ENCODE peak calls at places on chromosomes 16 and 17, in six cellular contexts. G is lower lobe of right lung, J is adrenal gland, E is Peyer's patch, U is tibial nerve, K is IMR-90. D is an unnamed sample. For H3K9me3 and H3K36me3, the result is how much of the 10 kb centered on the place peaks cover.

GRCh38 chr17:50199651-50200446 is 1.6 kb downstream of the COL1A1 start:
- DNase-seq in G (peak), E (peak), K (peak), J (peak), U (peak), D (peak)

GRCh38 chr16:4690946-4691665 is 2.3 kb upstream of the NUDT16L1 start:
- DNase-seq in J (no peak), U (no peak), E (peak), G (no peak), K (no peak), D (no peak)

GRCh38 chr17:59620518-59621259 is 994 bp downstream of the CLTC start:
- DNase-seq in U (peak), J (peak), E (peak), G (peak), K (no peak), D (peak)

GRCh38 chr16:14101415-14101814 is 30.3 kb downstream of the MRTFB start:
- DNase-seq in K (no peak), E (no peak), J (no peak), G (no peak), U (no peak), D (no peak)

GRCh38 chr16:21646721-21647561 is 5.5 kb downstream of the IGSF6 start:
- DNase-seq in U (no peak), K (no peak), E (no peak), J (no peak), G (no peak), D (no peak)

GRCh38 chr17:16459850-16460550 is 32.0 kb downstream of the LRRC75A start:
- DNase-seq in J (no peak), U (no peak), G (no peak), E (no peak), K (no peak), D (no peak)

GRCh38 chr17:19341641-19342610 is 20.6 kb downstream of the B9D1 start:
- DNase-seq in K (peak), E (peak), J (peak), U (no peak), G (no peak), D (no peak)

GRCh38 chr16:23903001-23903414 is 67.2 kb downstream of the PRKCB start:
- DNase-seq in G (no peak), J (no peak), E (no peak), U (no peak), K (no peak), D (no peak)

GRCh38 chr16:69717066-69717465 is 9.3 kb downstream of the NQO1 start:
- DNase-seq in G (no peak), U (no peak), K (no peak), E (no peak), J (peak), D (no peak)

GRCh38 chr17:50264263-50265113 is 9.8 kb upstream of the TMEM92 start:
- DNase-seq in E (peak), G (no peak), K (peak), J (no peak), U (no peak), D (peak)

GRCh38 chr17:37067555-37068111 is 118.9 kb downstream of the AATF start:
- DNase-seq in G (no peak), U (no peak), K (peak), J (peak), E (peak), D (peak)

GRCh38 chr17:57603541-57603940 is 141.6 kb downstream of the CCDC182 start:
- DNase-seq in J (no peak), K (no peak), G (no peak), E (no peak), U (no peak), D (no peak)

GRCh38 chr16:674968-675883 is at the start of gene RHBDL1:
- DNase-seq in G (peak), E (no peak), J (no peak), U (no peak), K (peak), D (no peak)

GRCh38 chr17:61458000-61458399 is 5.8 kb downstream of the TBX4 start:
- DNase-seq in J (peak), K (no peak), G (no peak), E (no peak), U (no peak), D (no peak)

GRCh38 chr17:11853321-11854151 is 143.7 kb downstream of the ZNF18 start:
- DNase-seq in K (no peak), G (no peak), E (no peak), U (no peak), J (no peak), D (peak)

GRCh38 chr17:70945386-70945785 is 776.1 kb downstream of the KCNJ2 start:
- DNase-seq in E (no peak), G (no peak), U (no peak), K (no peak), J (no peak), D (no peak)
- H3K9me3 ChIP-seq in E (under half), G (under half), U (under half), K (under half), J (under half), D (under half)

DNA sequence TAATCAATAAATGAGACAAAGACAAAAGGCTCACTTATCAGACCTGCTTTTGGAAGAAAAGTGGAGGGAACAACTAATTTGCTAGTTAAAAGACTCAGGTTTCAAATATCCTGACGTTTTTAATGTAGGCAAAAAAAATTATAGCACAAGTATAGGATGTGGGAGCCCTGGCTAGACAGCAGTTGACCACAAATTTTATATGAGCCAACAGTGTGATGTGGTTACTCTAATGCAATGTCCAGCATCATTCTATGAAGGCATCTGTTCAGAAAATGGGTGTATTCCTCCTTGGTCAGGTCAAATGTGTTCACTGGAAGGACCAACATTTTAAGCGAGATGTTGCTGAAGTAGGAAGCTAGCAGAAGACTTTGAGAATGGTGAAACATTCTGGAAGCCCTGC is 237.4 kb downstream of the MAP2K6 start:
- DNase-seq in E (no peak), J (no peak), K (no peak), U (no peak), G (no peak), D (no peak)
- H3K4me3 ChIP-seq in E (no peak), J (no peak), K (no peak), U (no peak), G (no peak), D (no peak)

GRCh38 chr16:67965668-67966548 is 2.5 kb downstream of the SLC12A4 start:
- DNase-seq in J (no peak), U (no peak), G (no peak), E (no peak), K (no peak), D (no peak)

GRCh38 chr16:67961551-67961957 is 6.9 kb downstream of the SLC12A4 start:
- DNase-seq in U (no peak), G (peak), K (no peak), E (peak), J (peak), D (no peak)

GRCh38 chr16:67964477-67965131 is 3.8 kb downstream of the SLC12A4 start:
- DNase-seq in U (no peak), J (no peak), K (no peak), G (no peak), E (no peak), D (no peak)

GRCh38 chr16:67962135-67962534 is 6.3 kb downstream of the SLC12A4 start:
- DNase-seq in J (no peak), E (no peak), G (no peak), K (no peak), U (no peak), D (no peak)

GRCh38 chr16:67963325-67964321 is 4.8 kb downstream of the SLC12A4 start:
- DNase-seq in G (no peak), K (no peak), E (no peak), J (no peak), U (peak), D (no peak)
- H3K36me3 ChIP-seq in G (under half), K (half or more), E (under half), J (under half), U (under half), D (under half)

GRCh38 chr16:31842864-31843263 is 30.7 kb upstream of the ZNF267 start:
- DNase-seq in E (no peak), J (no peak), G (no peak), U (no peak), K (no peak), D (no peak)
- H3K9me3 ChIP-seq in E (under half), J (under half), G (under half), U (under half), K (under half), D (under half)